ENCODE peak calls at places on chromosomes 1 and 21, in ten cellular contexts. One of them, this sample, is unnamed.

GRCh38 chr1:155256101-155256852 is 994 bp upstream of the ENTREP3 start:
- DNase-seq in GM06990: no peak
- DNase-seq in endothelial cell: no peak
- DNase-seq in astrocyte of the cerebellum: no peak
- DNase-seq in progenitor cell of endocrine pancreas: no peak
- DNase-seq in IMR-90: no peak
- DNase-seq in RWPE1: no peak
- DNase-seq in lung: no peak
- DNase-seq in fibroblast of lung: no peak
- DNase-seq in mesothelial cell of epicardium: no peak
- DNase-seq in this sample: no peak

GRCh38 chr1:114286179-114286578 is 132.5 kb upstream of the SYT6 start:
- DNase-seq in GM06990: no peak
- DNase-seq in endothelial cell: no peak
- DNase-seq in astrocyte of the cerebellum: peak; percentile 6
- DNase-seq in progenitor cell of endocrine pancreas: no peak
- DNase-seq in IMR-90: peak; percentile 31
- DNase-seq in RWPE1: no peak
- DNase-seq in lung: no peak
- DNase-seq in fibroblast of lung: peak; percentile 39
- DNase-seq in mesothelial cell of epicardium: no peak
- DNase-seq in this sample: no peak

GRCh38 chr1:3805038-3805437 is 8.7 kb upstream of the LRRC47 start:
- DNase-seq in GM06990: no peak
- DNase-seq in endothelial cell: no peak
- DNase-seq in astrocyte of the cerebellum: no peak
- DNase-seq in progenitor cell of endocrine pancreas: no peak
- DNase-seq in IMR-90: no peak
- DNase-seq in RWPE1: no peak
- DNase-seq in lung: no peak
- DNase-seq in fibroblast of lung: no peak
- DNase-seq in mesothelial cell of epicardium: no peak
- DNase-seq in this sample: no peak

GRCh38 chr1:215475719-215476525 is 91.2 kb upstream of the KCTD3 start:
- DNase-seq in GM06990: no peak
- DNase-seq in endothelial cell: no peak
- DNase-seq in astrocyte of the cerebellum: peak; percentile 80
- DNase-seq in progenitor cell of endocrine pancreas: no peak
- DNase-seq in IMR-90: peak; percentile 73
- DNase-seq in RWPE1: peak; percentile 71
- DNase-seq in lung: no peak
- DNase-seq in fibroblast of lung: peak; percentile 87
- DNase-seq in mesothelial cell of epicardium: no peak
- DNase-seq in this sample: no peak

GRCh38 chr1:60998786-60999185 is 83.6 kb upstream of the NFIA start:
- DNase-seq in GM06990: no peak
- DNase-seq in endothelial cell: no peak
- DNase-seq in astrocyte of the cerebellum: no peak
- DNase-seq in progenitor cell of endocrine pancreas: no peak
- DNase-seq in IMR-90: no peak
- DNase-seq in RWPE1: no peak
- DNase-seq in lung: no peak
- DNase-seq in fibroblast of lung: no peak
- DNase-seq in mesothelial cell of epicardium: no peak
- DNase-seq in this sample: no peak

GRCh38 chr1:25793585-25794170 is 6.3 kb upstream of the SELENON start:
- DNase-seq in GM06990: no peak
- DNase-seq in endothelial cell: no peak
- DNase-seq in astrocyte of the cerebellum: no peak
- DNase-seq in progenitor cell of endocrine pancreas: no peak
- DNase-seq in IMR-90: peak; percentile 12
- DNase-seq in RWPE1: no peak
- DNase-seq in lung: no peak
- DNase-seq in fibroblast of lung: peak; percentile 24
- DNase-seq in mesothelial cell of epicardium: no peak
- DNase-seq in this sample: no peak

GRCh38 chr1:43558346-43558841 is 27.7 kb downstream of the PTPRF start:
- DNase-seq in GM06990: no peak
- DNase-seq in endothelial cell: peak; percentile 23
- DNase-seq in astrocyte of the cerebellum: no peak
- DNase-seq in progenitor cell of endocrine pancreas: no peak
- DNase-seq in IMR-90: peak; percentile 42
- DNase-seq in RWPE1: no peak
- DNase-seq in lung: peak; percentile 58
- DNase-seq in fibroblast of lung: peak; percentile 46
- DNase-seq in mesothelial cell of epicardium: peak; percentile 39
- DNase-seq in this sample: no peak

GRCh38 chr1:216705686-216706085 is 17.5 kb downstream of the ESRRG start:
- DNase-seq in GM06990: no peak
- DNase-seq in endothelial cell: no peak
- DNase-seq in astrocyte of the cerebellum: no peak
- DNase-seq in progenitor cell of endocrine pancreas: no peak
- DNase-seq in IMR-90: no peak
- DNase-seq in RWPE1: no peak
- DNase-seq in lung: no peak
- DNase-seq in fibroblast of lung: no peak
- DNase-seq in mesothelial cell of epicardium: no peak
- DNase-seq in this sample: no peak

GRCh38 chr1:21308847-21309652 is 18.8 kb upstream of the ECE1 start:
- DNase-seq in GM06990: no peak
- DNase-seq in endothelial cell: no peak
- DNase-seq in astrocyte of the cerebellum: peak; percentile 50
- DNase-seq in progenitor cell of endocrine pancreas: no peak
- DNase-seq in IMR-90: no peak
- DNase-seq in RWPE1: peak; percentile 38
- DNase-seq in lung: no peak
- DNase-seq in fibroblast of lung: no peak
- DNase-seq in mesothelial cell of epicardium: no peak
- DNase-seq in this sample: no peak

GRCh38 chr1:109011335-109011734 is 30.6 kb downstream of the WDR47 start:
- DNase-seq in GM06990: no peak
- DNase-seq in endothelial cell: no peak
- DNase-seq in astrocyte of the cerebellum: no peak
- DNase-seq in progenitor cell of endocrine pancreas: no peak
- DNase-seq in IMR-90: no peak
- DNase-seq in RWPE1: no peak
- DNase-seq in lung: no peak
- DNase-seq in fibroblast of lung: no peak
- DNase-seq in mesothelial cell of epicardium: no peak
- DNase-seq in this sample: no peak

GRCh38 chr21:41678016-41678935 is 88.6 kb downstream of the RIPK4 start:
- DNase-seq in GM06990: no peak
- DNase-seq in endothelial cell: no peak
- DNase-seq in astrocyte of the cerebellum: no peak
- DNase-seq in progenitor cell of endocrine pancreas: peak; percentile 32
- DNase-seq in IMR-90: peak; percentile 8
- DNase-seq in RWPE1: peak; percentile 80
- DNase-seq in lung: peak; percentile 76
- DNase-seq in fibroblast of lung: no peak
- DNase-seq in mesothelial cell of epicardium: no peak
- DNase-seq in this sample: no peak

GRCh38 chr1:22359427-22359826 is 92.2 kb upstream of the ZBTB40 start:
- DNase-seq in GM06990: no peak
- DNase-seq in endothelial cell: no peak
- DNase-seq in astrocyte of the cerebellum: no peak
- DNase-seq in progenitor cell of endocrine pancreas: no peak
- DNase-seq in IMR-90: no peak
- DNase-seq in RWPE1: no peak
- DNase-seq in lung: no peak
- DNase-seq in fibroblast of lung: no peak
- DNase-seq in mesothelial cell of epicardium: no peak
- DNase-seq in this sample: no peak

GRCh38 chr21:41536827-41537103 is 28.8 kb upstream of the TMPRSS2 start:
- DNase-seq in GM06990: no peak
- DNase-seq in endothelial cell: no peak
- DNase-seq in astrocyte of the cerebellum: no peak
- DNase-seq in progenitor cell of endocrine pancreas: no peak
- DNase-seq in IMR-90: no peak
- DNase-seq in RWPE1: no peak
- DNase-seq in lung: no peak
- DNase-seq in fibroblast of lung: no peak
- DNase-seq in mesothelial cell of epicardium: no peak
- DNase-seq in this sample: no peak

GRCh38 chr1:44436401-44437394 is 31.6 kb downstream of the RNF220 start:
- DNase-seq in GM06990: no peak
- DNase-seq in endothelial cell: no peak
- DNase-seq in astrocyte of the cerebellum: no peak
- DNase-seq in progenitor cell of endocrine pancreas: no peak
- DNase-seq in IMR-90: no peak
- DNase-seq in RWPE1: no peak
- DNase-seq in lung: peak; percentile 37
- DNase-seq in fibroblast of lung: no peak
- DNase-seq in mesothelial cell of epicardium: no peak
- DNase-seq in this sample: no peak

GRCh38 chr21:35503646-35504045 is 454.5 kb upstream of the RUNX1 start:
- DNase-seq in GM06990: no peak
- DNase-seq in endothelial cell: no peak
- DNase-seq in astrocyte of the cerebellum: no peak
- DNase-seq in progenitor cell of endocrine pancreas: no peak
- DNase-seq in IMR-90: peak; percentile 6
- DNase-seq in RWPE1: no peak
- DNase-seq in lung: no peak
- DNase-seq in fibroblast of lung: no peak
- DNase-seq in mesothelial cell of epicardium: no peak
- DNase-seq in this sample: no peak

GRCh38 chr1:42844592-42845140 is 1.7 kb upstream of the ZNF691 start:
- DNase-seq in GM06990: no peak
- DNase-seq in endothelial cell: no peak
- DNase-seq in astrocyte of the cerebellum: no peak
- DNase-seq in progenitor cell of endocrine pancreas: no peak
- DNase-seq in IMR-90: peak; percentile 52
- DNase-seq in RWPE1: no peak
- DNase-seq in lung: no peak
- DNase-seq in fibroblast of lung: no peak
- DNase-seq in mesothelial cell of epicardium: no peak
- DNase-seq in this sample: no peak

GRCh38 chr1:173328961-173329360 is 121.8 kb upstream of the TNFSF4 start:
- DNase-seq in GM06990: no peak
- DNase-seq in endothelial cell: no peak
- DNase-seq in astrocyte of the cerebellum: no peak
- DNase-seq in progenitor cell of endocrine pancreas: no peak
- DNase-seq in IMR-90: no peak
- DNase-seq in RWPE1: no peak
- DNase-seq in lung: no peak
- DNase-seq in fibroblast of lung: no peak
- DNase-seq in mesothelial cell of epicardium: no peak
- DNase-seq in this sample: no peak

GRCh38 chr21:45064618-45065399 is 9.6 kb upstream of the ADARB1 start:
- DNase-seq in GM06990: no peak
- DNase-seq in endothelial cell: no peak
- DNase-seq in astrocyte of the cerebellum: no peak
- DNase-seq in progenitor cell of endocrine pancreas: no peak
- DNase-seq in IMR-90: no peak
- DNase-seq in RWPE1: no peak
- DNase-seq in lung: no peak
- DNase-seq in fibroblast of lung: no peak
- DNase-seq in mesothelial cell of epicardium: no peak
- DNase-seq in this sample: no peak

GRCh38 chr1:9400425-9401079 is 107.9 kb downstream of the SPSB1 start:
- DNase-seq in GM06990: peak; percentile 32
- DNase-seq in endothelial cell: no peak
- DNase-seq in astrocyte of the cerebellum: no peak
- DNase-seq in progenitor cell of endocrine pancreas: no peak
- DNase-seq in IMR-90: peak; percentile 46
- DNase-seq in RWPE1: no peak
- DNase-seq in lung: no peak
- DNase-seq in fibroblast of lung: no peak
- DNase-seq in mesothelial cell of epicardium: no peak
- DNase-seq in this sample: no peak

GRCh38 chr1:18972531-18972930 is 16.1 kb upstream of the IFFO2 start:
- DNase-seq in GM06990: no peak
- DNase-seq in endothelial cell: no peak
- DNase-seq in astrocyte of the cerebellum: no peak
- DNase-seq in progenitor cell of endocrine pancreas: no peak
- DNase-seq in IMR-90: peak; percentile 26
- DNase-seq in RWPE1: peak; percentile 31
- DNase-seq in lung: no peak
- DNase-seq in fibroblast of lung: peak; percentile 67
- DNase-seq in mesothelial cell of epicardium: no peak
- DNase-seq in this sample: no peak
- TF ChIP-seq CTCF in GM06990: peak; percentile 21
- TF ChIP-seq CTCF in endothelial cell: no peak
- TF ChIP-seq CTCF in astrocyte of the cerebellum: peak; percentile 42
- TF ChIP-seq CTCF in progenitor cell of endocrine pancreas: no peak
- TF ChIP-seq CTCF in IMR-90: peak; percentile 43
- TF ChIP-seq CTCF in RWPE1: no peak
- TF ChIP-seq CTCF in lung: peak; percentile 41
- TF ChIP-seq CTCF in fibroblast of lung: peak; percentile 41
- TF ChIP-seq CTCF in mesothelial cell of epicardium: no peak
- TF ChIP-seq CTCF in this sample: no peak

GRCh38 chr1:205009666-205010065 is 33.3 kb upstream of the CNTN2 start:
- DNase-seq in GM06990: no peak
- DNase-seq in endothelial cell: no peak
- DNase-seq in astrocyte of the cerebellum: no peak
- DNase-seq in progenitor cell of endocrine pancreas: no peak
- DNase-seq in IMR-90: no peak
- DNase-seq in RWPE1: no peak
- DNase-seq in lung: no peak
- DNase-seq in fibroblast of lung: no peak
- DNase-seq in mesothelial cell of epicardium: no peak
- DNase-seq in this sample: no peak
- TF ChIP-seq CTCF in GM06990: no peak
- TF ChIP-seq CTCF in endothelial cell: no peak
- TF ChIP-seq CTCF in astrocyte of the cerebellum: no peak
- TF ChIP-seq CTCF in progenitor cell of endocrine pancreas: no peak
- TF ChIP-seq CTCF in IMR-90: no peak
- TF ChIP-seq CTCF in RWPE1: no peak
- TF ChIP-seq CTCF in lung: no peak
- TF ChIP-seq CTCF in fibroblast of lung: no peak
- TF ChIP-seq CTCF in mesothelial cell of epicardium: no peak
- TF ChIP-seq CTCF in this sample: no peak

DNA sequence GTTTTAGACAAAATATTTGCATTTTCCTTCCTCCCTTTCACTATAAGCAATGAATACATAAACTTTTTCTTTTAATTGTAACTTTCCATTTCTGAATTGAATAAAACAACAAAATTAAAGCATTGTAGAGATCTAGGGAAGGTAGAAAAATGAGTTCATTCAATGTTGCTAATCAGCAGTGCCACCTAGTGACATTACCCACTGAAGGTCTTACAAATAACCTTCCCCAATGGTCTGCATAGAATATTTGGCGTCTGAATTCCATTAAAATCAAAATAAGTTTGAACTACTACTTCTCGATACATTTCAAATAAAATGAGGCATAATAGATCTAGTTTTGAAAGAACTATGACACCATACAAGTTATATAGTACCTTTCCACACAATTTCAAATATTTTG is 19.6 kb downstream of the FH start:
- DNase-seq in GM06990: no peak
- DNase-seq in endothelial cell: peak; percentile 12
- DNase-seq in astrocyte of the cerebellum: peak; percentile 23
- DNase-seq in progenitor cell of endocrine pancreas: no peak
- DNase-seq in IMR-90: peak; percentile 62
- DNase-seq in RWPE1: peak; percentile 17
- DNase-seq in lung: no peak
- DNase-seq in fibroblast of lung: peak; percentile 77
- DNase-seq in mesothelial cell of epicardium: no peak
- DNase-seq in this sample: no peak
- TF ChIP-seq CTCF in GM06990: peak; percentile 43
- TF ChIP-seq CTCF in endothelial cell: no peak
- TF ChIP-seq CTCF in astrocyte of the cerebellum: peak; percentile 55
- TF ChIP-seq CTCF in progenitor cell of endocrine pancreas: peak; percentile 73
- TF ChIP-seq CTCF in IMR-90: peak; percentile 60
- TF ChIP-seq CTCF in RWPE1: peak; percentile 61
- TF ChIP-seq CTCF in lung: no peak
- TF ChIP-seq CTCF in fibroblast of lung: peak; percentile 63
- TF ChIP-seq CTCF in mesothelial cell of epicardium: no peak
- TF ChIP-seq CTCF in this sample: no peak

GRCh38 chr1:31955917-31956736 is 18.0 kb upstream of the PTP4A2 start:
- DNase-seq in GM06990: peak; percentile 82
- DNase-seq in endothelial cell: peak; percentile 20
- DNase-seq in astrocyte of the cerebellum: peak; percentile 98
- DNase-seq in progenitor cell of endocrine pancreas: no peak
- DNase-seq in IMR-90: peak; percentile 100
- DNase-seq in RWPE1: peak; percentile 91
- DNase-seq in lung: peak; percentile 85
- DNase-seq in fibroblast of lung: peak; percentile 100
- DNase-seq in mesothelial cell of epicardium: peak; percentile 53
- DNase-seq in this sample: peak; percentile 49
- TF ChIP-seq CTCF in GM06990: peak; percentile 31
- TF ChIP-seq CTCF in endothelial cell: no peak
- TF ChIP-seq CTCF in astrocyte of the cerebellum: peak; percentile 52
- TF ChIP-seq CTCF in progenitor cell of endocrine pancreas: peak; percentile 7
- TF ChIP-seq CTCF in IMR-90: peak; percentile 63
- TF ChIP-seq CTCF in RWPE1: no peak
- TF ChIP-seq CTCF in lung: no peak
- TF ChIP-seq CTCF in fibroblast of lung: peak; percentile 51
- TF ChIP-seq CTCF in mesothelial cell of epicardium: no peak
- TF ChIP-seq CTCF in this sample: no peak